ENCODE peak calls at places on chromosomes 6 and 20, in five cellular contexts. One of them, this sample, is unnamed.

GRCh38 chr6:138403324-138403800 is 661 bp upstream of the HEBP2 start:
- DNase-seq in fibroblast of lung: peak; percentile 20
- DNase-seq in IMR-90: no peak
- DNase-seq in astrocyte of the spinal cord: no peak
- DNase-seq in choroid plexus epithelial cell: peak; percentile 18
- DNase-seq in this sample: no peak

GRCh38 chr6:26075063-26075717 is 12.0 kb upstream of the HFE start:
- DNase-seq in fibroblast of lung: no peak
- DNase-seq in IMR-90: no peak
- DNase-seq in astrocyte of the spinal cord: no peak
- DNase-seq in choroid plexus epithelial cell: no peak
- DNase-seq in this sample: no peak

GRCh38 chr6:43076928-43077809 is 1.1 kb downstream of the PTK7 start:
- DNase-seq in fibroblast of lung: peak; percentile 25
- DNase-seq in IMR-90: peak; percentile 38
- DNase-seq in astrocyte of the spinal cord: peak; percentile 47
- DNase-seq in choroid plexus epithelial cell: no peak
- DNase-seq in this sample: peak; percentile 73

GRCh38 chr6:26205161-26205624 is 118.0 kb downstream of the HFE start:
- DNase-seq in fibroblast of lung: peak; percentile 92
- DNase-seq in IMR-90: peak; percentile 91
- DNase-seq in astrocyte of the spinal cord: peak; percentile 94
- DNase-seq in choroid plexus epithelial cell: peak; percentile 94
- DNase-seq in this sample: peak; percentile 93

GRCh38 chr20:58213112-58213511 is 15.3 kb downstream of the ANKRD60 start:
- DNase-seq in fibroblast of lung: no peak
- DNase-seq in IMR-90: no peak
- DNase-seq in astrocyte of the spinal cord: no peak
- DNase-seq in choroid plexus epithelial cell: peak; percentile 21
- DNase-seq in this sample: peak; percentile 28

GRCh38 chr6:57068066-57068465 is 21.6 kb downstream of the KIAA1586 start:
- DNase-seq in fibroblast of lung: no peak
- DNase-seq in IMR-90: peak; percentile 57
- DNase-seq in astrocyte of the spinal cord: peak; percentile 63
- DNase-seq in choroid plexus epithelial cell: peak; percentile 70
- DNase-seq in this sample: no peak

GRCh38 chr20:32474009-32474716 is 111.0 kb downstream of the NOL4L start:
- DNase-seq in fibroblast of lung: no peak
- DNase-seq in IMR-90: no peak
- DNase-seq in astrocyte of the spinal cord: no peak
- DNase-seq in choroid plexus epithelial cell: peak; percentile 37
- DNase-seq in this sample: no peak

GRCh38 chr20:2807019-2807418 is 6.6 kb upstream of the CPXM1 start:
- DNase-seq in fibroblast of lung: no peak
- DNase-seq in IMR-90: no peak
- DNase-seq in astrocyte of the spinal cord: no peak
- DNase-seq in choroid plexus epithelial cell: no peak
- DNase-seq in this sample: no peak

GRCh38 chr6:12886961-12887775 is 170.6 kb downstream of the PHACTR1 start:
- DNase-seq in fibroblast of lung: no peak
- DNase-seq in IMR-90: no peak
- DNase-seq in astrocyte of the spinal cord: peak; percentile 23
- DNase-seq in choroid plexus epithelial cell: no peak
- DNase-seq in this sample: peak; percentile 53

GRCh38 chr6:42260424-42260888 is 42.8 kb upstream of the MRPS10 start:
- DNase-seq in fibroblast of lung: no peak
- DNase-seq in IMR-90: no peak
- DNase-seq in astrocyte of the spinal cord: no peak
- DNase-seq in choroid plexus epithelial cell: peak; percentile 43
- DNase-seq in this sample: no peak

GRCh38 chr6:153947817-153948447 is 91.1 kb upstream of the OPRM1 start:
- DNase-seq in fibroblast of lung: peak; percentile 17
- DNase-seq in IMR-90: no peak
- DNase-seq in astrocyte of the spinal cord: peak; percentile 5
- DNase-seq in choroid plexus epithelial cell: peak; percentile 61
- DNase-seq in this sample: no peak

GRCh38 chr6:139925894-139926641 is 551.6 kb upstream of the CITED2 start:
- DNase-seq in fibroblast of lung: peak; percentile 98
- DNase-seq in IMR-90: peak; percentile 95
- DNase-seq in astrocyte of the spinal cord: peak; percentile 90
- DNase-seq in choroid plexus epithelial cell: peak; percentile 86
- DNase-seq in this sample: peak; percentile 95

GRCh38 chr6:138194221-138194620 is 24.1 kb downstream of the PBOV1 start:
- DNase-seq in fibroblast of lung: no peak
- DNase-seq in IMR-90: no peak
- DNase-seq in astrocyte of the spinal cord: no peak
- DNase-seq in choroid plexus epithelial cell: no peak
- DNase-seq in this sample: no peak

GRCh38 chr20:6956056-6956455 is 188.6 kb downstream of the BMP2 start:
- DNase-seq in fibroblast of lung: peak; percentile 48
- DNase-seq in IMR-90: no peak
- DNase-seq in astrocyte of the spinal cord: no peak
- DNase-seq in choroid plexus epithelial cell: peak; percentile 68
- DNase-seq in this sample: no peak

GRCh38 chr6:115001726-115002436 is 659.1 kb upstream of the HS3ST5 start:
- DNase-seq in fibroblast of lung: no peak
- DNase-seq in IMR-90: no peak
- DNase-seq in astrocyte of the spinal cord: no peak
- DNase-seq in choroid plexus epithelial cell: no peak
- DNase-seq in this sample: no peak

GRCh38 chr6:34673079-34673478 is 23.5 kb downstream of the ILRUN start:
- DNase-seq in fibroblast of lung: no peak
- DNase-seq in IMR-90: no peak
- DNase-seq in astrocyte of the spinal cord: no peak
- DNase-seq in choroid plexus epithelial cell: no peak
- DNase-seq in this sample: no peak

GRCh38 chr20:13661070-13661687 is 22.4 kb upstream of the TASP1 start:
- DNase-seq in fibroblast of lung: peak; percentile 24
- DNase-seq in IMR-90: no peak
- DNase-seq in astrocyte of the spinal cord: no peak
- DNase-seq in choroid plexus epithelial cell: peak; percentile 43
- DNase-seq in this sample: no peak

GRCh38 chr6:161188547-161189465 is 85.1 kb downstream of the AGPAT4 start:
- DNase-seq in fibroblast of lung: no peak
- DNase-seq in IMR-90: no peak
- DNase-seq in astrocyte of the spinal cord: no peak
- DNase-seq in choroid plexus epithelial cell: no peak
- DNase-seq in this sample: no peak

GRCh38 chr6:5053038-5053437 is 32.1 kb upstream of the PPP1R3G start:
- DNase-seq in fibroblast of lung: no peak
- DNase-seq in IMR-90: peak; percentile 71
- DNase-seq in astrocyte of the spinal cord: peak; percentile 20
- DNase-seq in choroid plexus epithelial cell: peak; percentile 28
- DNase-seq in this sample: no peak

GRCh38 chr6:126824226-126824625 is 294.2 kb upstream of the RSPO3 start:
- DNase-seq in fibroblast of lung: no peak
- DNase-seq in IMR-90: no peak
- DNase-seq in astrocyte of the spinal cord: no peak
- DNase-seq in choroid plexus epithelial cell: peak; percentile 52
- DNase-seq in this sample: no peak

GRCh38 chr6:155085582-155086253 is 90.6 kb downstream of the TIAM2 start:
- DNase-seq in fibroblast of lung: no peak
- DNase-seq in IMR-90: peak; percentile 58
- DNase-seq in astrocyte of the spinal cord: peak; percentile 37
- DNase-seq in choroid plexus epithelial cell: no peak
- DNase-seq in this sample: no peak

GRCh38 chr20:44856442-44856841 is 29.1 kb upstream of the YWHAB start:
- DNase-seq in fibroblast of lung: no peak
- DNase-seq in IMR-90: no peak
- DNase-seq in astrocyte of the spinal cord: no peak
- DNase-seq in choroid plexus epithelial cell: no peak
- DNase-seq in this sample: no peak

GRCh38 chr20:41014557-41015088 is 14.0 kb upstream of the TOP1 start:
- DNase-seq in fibroblast of lung: no peak
- DNase-seq in IMR-90: peak; percentile 47
- DNase-seq in astrocyte of the spinal cord: no peak
- DNase-seq in choroid plexus epithelial cell: peak; percentile 58
- DNase-seq in this sample: no peak

GRCh38 chr6:10465633-10466499 is 51.0 kb upstream of the TFAP2A start:
- DNase-seq in fibroblast of lung: peak; percentile 41
- DNase-seq in IMR-90: peak; percentile 28
- DNase-seq in astrocyte of the spinal cord: peak; percentile 25
- DNase-seq in choroid plexus epithelial cell: peak; percentile 55
- DNase-seq in this sample: peak; percentile 57

GRCh38 chr6:44119704-44120262 is 7.5 kb downstream of the MRPL14 start:
- DNase-seq in fibroblast of lung: no peak
- DNase-seq in IMR-90: no peak
- DNase-seq in astrocyte of the spinal cord: no peak
- DNase-seq in choroid plexus epithelial cell: no peak
- DNase-seq in this sample: peak; percentile 20

GRCh38 chr6:44117397-44118128 is 9.7 kb downstream of the MRPL14 start:
- DNase-seq in fibroblast of lung: no peak
- DNase-seq in IMR-90: no peak
- DNase-seq in astrocyte of the spinal cord: peak; percentile 9
- DNase-seq in choroid plexus epithelial cell: peak; percentile 10
- DNase-seq in this sample: no peak

GRCh38 chr6:44115866-44116265 is 11.4 kb downstream of the MRPL14 start:
- DNase-seq in fibroblast of lung: no peak
- DNase-seq in IMR-90: peak; percentile 37
- DNase-seq in astrocyte of the spinal cord: peak; percentile 67
- DNase-seq in choroid plexus epithelial cell: peak; percentile 56
- DNase-seq in this sample: no peak

GRCh38 chr6:44113396-44113795 is 13.9 kb downstream of the MRPL14 start:
- DNase-seq in fibroblast of lung: no peak
- DNase-seq in IMR-90: no peak
- DNase-seq in astrocyte of the spinal cord: no peak
- DNase-seq in choroid plexus epithelial cell: peak; percentile 12
- DNase-seq in this sample: no peak

DNA sequence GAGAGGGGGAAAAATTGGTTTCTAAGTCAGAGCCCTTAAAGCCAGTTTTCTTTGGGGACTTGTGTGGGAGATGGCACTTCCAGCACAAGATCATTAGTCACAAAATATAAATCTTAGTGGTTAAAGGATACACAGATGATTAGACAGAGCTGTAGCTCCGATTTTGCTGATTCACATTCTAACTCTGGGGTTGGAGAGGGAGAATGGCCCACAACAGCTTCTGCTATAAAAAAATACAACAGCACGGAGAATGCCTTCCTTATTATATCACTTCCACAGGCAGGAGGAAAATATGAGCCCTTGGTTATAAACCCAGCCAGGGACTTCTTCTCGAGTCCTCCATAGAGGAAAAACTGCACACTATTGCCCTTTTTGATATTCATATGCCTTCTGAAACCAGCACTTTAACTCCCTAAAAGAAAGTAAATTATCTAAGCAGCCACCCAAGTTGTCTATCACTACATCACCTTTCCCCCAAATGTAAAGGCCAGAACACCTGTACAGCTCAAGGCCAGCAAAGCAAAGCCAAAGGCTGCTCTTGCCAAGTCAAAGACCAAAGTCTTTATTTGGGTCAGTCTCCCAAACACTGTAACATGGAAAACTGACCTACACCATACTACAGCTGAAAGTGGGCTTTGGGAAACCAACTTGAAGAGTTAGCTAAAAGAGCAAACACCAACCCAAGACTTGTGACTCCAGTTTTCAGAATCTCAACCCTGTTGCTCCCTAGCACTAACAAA is 10.4 kb downstream of the MRPL14 start:
- DNase-seq in fibroblast of lung: peak; percentile 73
- DNase-seq in IMR-90: peak; percentile 93
- DNase-seq in astrocyte of the spinal cord: peak; percentile 87
- DNase-seq in choroid plexus epithelial cell: peak; percentile 86
- DNase-seq in this sample: peak; percentile 83
- H3K4me3 ChIP-seq in fibroblast of lung: no peak overlapping the region
- H3K4me3 ChIP-seq in IMR-90: peak overlapping the region; percentile 14
- H3K4me3 ChIP-seq in astrocyte of the spinal cord: no peak overlapping the region
- H3K4me3 ChIP-seq in choroid plexus epithelial cell: no peak overlapping the region
- H3K4me3 ChIP-seq in this sample: peak overlapping the region; percentile 5

GRCh38 chr20:63295422-63295821 is 2.4 kb downstream of the COL20A1 start:
- DNase-seq in fibroblast of lung: no peak
- DNase-seq in IMR-90: no peak
- DNase-seq in astrocyte of the spinal cord: no peak
- DNase-seq in choroid plexus epithelial cell: no peak
- DNase-seq in this sample: no peak
- TF ChIP-seq CTCF in fibroblast of lung: no peak
- TF ChIP-seq CTCF in IMR-90: no peak
- TF ChIP-seq CTCF in astrocyte of the spinal cord: peak; percentile 2
- TF ChIP-seq CTCF in choroid plexus epithelial cell: peak; percentile 25
- TF ChIP-seq CTCF in this sample: no peak

DNA sequence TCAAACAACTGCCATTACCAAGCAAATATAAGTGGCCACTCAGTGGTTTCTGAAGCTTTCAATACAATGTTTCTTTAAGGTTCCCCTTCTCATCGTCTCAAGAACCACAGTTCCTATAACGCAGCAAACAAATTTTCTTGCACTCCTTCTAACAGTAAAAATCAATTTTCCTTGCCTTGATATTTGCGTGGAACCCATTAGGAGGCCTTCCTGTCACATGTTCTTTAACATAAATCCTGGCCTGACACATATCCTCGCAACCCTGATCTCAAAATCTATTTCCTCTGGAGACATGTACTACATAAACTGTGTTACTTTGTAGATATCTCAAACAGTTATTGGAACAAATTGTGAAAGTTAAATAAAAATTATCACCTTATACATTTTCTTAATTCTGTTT is 65.9 kb upstream of the MANEA start:
- DNase-seq in fibroblast of lung: no peak
- DNase-seq in IMR-90: no peak
- DNase-seq in astrocyte of the spinal cord: no peak
- DNase-seq in choroid plexus epithelial cell: no peak
- DNase-seq in this sample: no peak
- H3K4me3 ChIP-seq in fibroblast of lung: no peak overlapping the region
- H3K4me3 ChIP-seq in IMR-90: no peak overlapping the region
- H3K4me3 ChIP-seq in astrocyte of the spinal cord: no peak overlapping the region
- H3K4me3 ChIP-seq in choroid plexus epithelial cell: no peak overlapping the region
- H3K4me3 ChIP-seq in this sample: no peak overlapping the region

GRCh38 chr6:3795836-3796395 is 44.4 kb upstream of the PXDC1 start:
- DNase-seq in fibroblast of lung: no peak
- DNase-seq in IMR-90: no peak
- DNase-seq in astrocyte of the spinal cord: no peak
- DNase-seq in choroid plexus epithelial cell: no peak
- DNase-seq in this sample: no peak

GRCh38 chr6:3794092-3794491 is 42.6 kb upstream of the PXDC1 start:
- DNase-seq in fibroblast of lung: no peak
- DNase-seq in IMR-90: no peak
- DNase-seq in astrocyte of the spinal cord: no peak
- DNase-seq in choroid plexus epithelial cell: no peak
- DNase-seq in this sample: no peak

GRCh38 chr6:3791526-3792212 is 40.2 kb upstream of the PXDC1 start:
- DNase-seq in fibroblast of lung: no peak
- DNase-seq in IMR-90: no peak
- DNase-seq in astrocyte of the spinal cord: no peak
- DNase-seq in choroid plexus epithelial cell: no peak
- DNase-seq in this sample: no peak

GRCh38 chr6:3796396-3796795 is 44.9 kb upstream of the PXDC1 start:
- DNase-seq in fibroblast of lung: no peak
- DNase-seq in IMR-90: no peak
- DNase-seq in astrocyte of the spinal cord: no peak
- DNase-seq in choroid plexus epithelial cell: no peak
- DNase-seq in this sample: no peak

DNA sequence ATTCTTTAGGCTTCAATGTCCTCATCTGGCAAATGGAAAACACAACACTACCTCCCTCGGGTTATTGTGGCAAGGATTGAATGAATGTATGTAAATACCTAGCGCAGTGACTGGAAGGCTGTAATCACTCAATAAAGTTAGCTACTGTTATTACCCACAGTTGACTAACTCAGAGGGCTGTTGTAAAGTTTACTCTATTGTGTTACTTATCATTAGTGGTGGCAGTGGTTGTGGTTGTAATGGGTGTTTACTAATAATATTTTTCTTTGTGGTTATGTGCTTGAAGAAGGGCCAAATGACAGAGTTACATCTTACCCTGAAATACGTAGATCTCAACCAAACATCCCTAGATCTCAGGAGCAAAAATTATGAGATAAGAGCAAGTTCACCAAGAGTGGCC is 42.0 kb upstream of the PXDC1 start:
- DNase-seq in fibroblast of lung: no peak
- DNase-seq in IMR-90: no peak
- DNase-seq in astrocyte of the spinal cord: no peak
- DNase-seq in choroid plexus epithelial cell: no peak
- DNase-seq in this sample: no peak
- TF ChIP-seq CTCF in fibroblast of lung: no peak
- TF ChIP-seq CTCF in IMR-90: no peak
- TF ChIP-seq CTCF in astrocyte of the spinal cord: no peak
- TF ChIP-seq CTCF in choroid plexus epithelial cell: no peak
- TF ChIP-seq CTCF in this sample: no peak